ENCODE peak calls at places on chromosomes 1 and 21, in seven cellular contexts. P, J, U, X, C, F and A are unnamed samples.
A peak's percentile ranks its signal among the peaks of the same experiment; 100 is the strongest.

GRCh38 chr1:9234223-9235122 is at the start of gene H6PD:
- DNase-seq in P (peak; percentile 88), J (peak; percentile 100), U (peak; percentile 97), X (peak; percentile 40), C (peak; percentile 83), F (peak; percentile 82), A (peak; percentile 92)

GRCh38 chr1:15740833-15741182 is 1.5 kb upstream of the TMEM82 start:
- DNase-seq in P (no peak), J (no peak), U (no peak), X (no peak), C (no peak), F (no peak), A (no peak)

GRCh38 chr1:168960595-168960994 is 145.9 kb upstream of the ATP1B1 start:
- DNase-seq in P (peak; percentile 23), J (no peak), U (no peak), X (no peak), C (no peak), F (no peak), A (no peak)

GRCh38 chr1:174039069-174039468 is 16.9 kb upstream of the RC3H1 start:
- DNase-seq in P (peak; percentile 19), J (no peak), U (no peak), X (no peak), C (no peak), F (no peak), A (no peak)

GRCh38 chr1:227888404-227889046 is 59.2 kb downstream of the WNT9A start:
- DNase-seq in P (no peak), J (no peak), U (no peak), X (no peak), C (no peak), F (no peak), A (peak; percentile 27)

GRCh38 chr1:81806432-81806770 is 5.7 kb downstream of the ADGRL2 start:
- DNase-seq in P (no peak), J (no peak), U (no peak), X (no peak), C (no peak), F (no peak), A (no peak)

GRCh38 chr1:156025873-156026272 is 5.1 kb upstream of the SSR2 start:
- DNase-seq in P (peak; percentile 84), J (peak; percentile 90), U (peak; percentile 91), X (no peak), C (no peak), F (peak; percentile 56), A (peak; percentile 86)

GRCh38 chr1:32334864-32335618 is 992 bp downstream of the MARCKSL1 start:
- DNase-seq in P (peak; percentile 65), J (peak; percentile 87), U (peak; percentile 80), X (peak; percentile 40), C (no peak), F (peak; percentile 61), A (peak; percentile 82)

GRCh38 chr21:41926068-41926806 is 27.6 kb downstream of the C2CD2 start:
- DNase-seq in P (peak; percentile 42), J (peak; percentile 81), U (no peak), X (no peak), C (peak; percentile 35), F (peak; percentile 39), A (peak; percentile 59)

GRCh38 chr1:23591460-23592208 is 32.3 kb upstream of the ID3 start:
- DNase-seq in P (peak; percentile 50), J (no peak), U (no peak), X (no peak), C (no peak), F (peak; percentile 87), A (no peak)

GRCh38 chr1:103111926-103112325 is 3.6 kb upstream of the COL11A1 start:
- DNase-seq in P (no peak), J (no peak), U (no peak), X (no peak), C (no peak), F (no peak), A (no peak)

GRCh38 chr1:9014475-9015375 is 11.5 kb downstream of the SLC2A7 start:
- DNase-seq in P (no peak), J (peak; percentile 26), U (no peak), X (no peak), C (no peak), F (no peak), A (no peak)

GRCh38 chr1:50268049-50268448 is 155.2 kb downstream of the DMRTA2 start:
- DNase-seq in P (peak; percentile 28), J (peak; percentile 68), U (peak; percentile 28), X (no peak), C (peak; percentile 56), F (no peak), A (peak; percentile 85)

GRCh38 chr1:119740886-119741780 is 27.6 kb downstream of the HMGCS2 start:
- DNase-seq in P (no peak), J (no peak), U (no peak), X (no peak), C (no peak), F (no peak), A (no peak)

GRCh38 chr1:93338426-93338825 is 7.3 kb upstream of the DR1 start:
- DNase-seq in P (no peak), J (no peak), U (no peak), X (no peak), C (peak; percentile 85), F (no peak), A (no peak)

GRCh38 chr1:116345830-116346229 is 27.2 kb upstream of the ATP1A1 start:
- DNase-seq in P (no peak), J (no peak), U (no peak), X (no peak), C (no peak), F (peak; percentile 11), A (peak; percentile 98)

GRCh38 chr1:107683683-107684082 is 281.3 kb downstream of the VAV3 start:
- DNase-seq in P (no peak), J (no peak), U (no peak), X (no peak), C (no peak), F (no peak), A (no peak)

GRCh38 chr1:229117664-229118300 is 153.1 kb upstream of the RAB4A start:
- DNase-seq in P (no peak), J (no peak), U (no peak), X (no peak), C (peak; percentile 98), F (no peak), A (no peak)

GRCh38 chr21:32994305-32994704 is 31.4 kb upstream of the OLIG2 start:
- DNase-seq in P (peak; percentile 56), J (peak; percentile 59), U (peak; percentile 32), X (no peak), C (peak; percentile 40), F (no peak), A (peak; percentile 54)

GRCh38 chr1:180962178-180962577 is 49.5 kb downstream of the KIAA1614 start:
- DNase-seq in P (no peak), J (no peak), U (no peak), X (no peak), C (no peak), F (no peak), A (no peak)

GRCh38 chr1:63255153-63255552 is 67.2 kb upstream of the FOXD3 start:
- DNase-seq in P (no peak), J (no peak), U (no peak), X (no peak), C (peak; percentile 79), F (no peak), A (no peak)

GRCh38 chr1:230361941-230362340 is 64.2 kb downstream of the PGBD5 start:
- DNase-seq in P (no peak), J (no peak), U (no peak), X (no peak), C (no peak), F (no peak), A (no peak)

GRCh38 chr1:235831148-235831547 is 35.6 kb downstream of the LYST start:
- DNase-seq in P (peak; percentile 14), J (no peak), U (no peak), X (no peak), C (peak; percentile 40), F (peak; percentile 63), A (no peak)

GRCh38 chr1:214310010-214310409 is 29.1 kb downstream of the SMYD2 start:
- DNase-seq in P (no peak), J (no peak), U (no peak), X (no peak), C (peak; percentile 34), F (no peak), A (no peak)

GRCh38 chr21:35303085-35303484 is 254.0 kb upstream of the RUNX1 start:
- DNase-seq in P (no peak), J (no peak), U (no peak), X (no peak), C (peak; percentile 92), F (no peak), A (no peak)